ENCODE peak calls at places on chromosome 13, in six cellular contexts. M is uterus; S is CD8-positive, alpha-beta T cell; K is left ventricle myocardium inferior; Z is caudate nucleus; J is RWPE1. C is an unnamed sample.

GRCh38 chr13:43301341-43301969 is 278.1 kb downstream of the DNAJC15 start:
- DNase-seq in S (no peak), M (no peak), J (no peak), K (no peak), Z (no peak), C (no peak)

GRCh38 chr13:76307157-76307556 is 579.0 kb downstream of the KCTD12 start:
- DNase-seq in J (no peak), Z (no peak), K (no peak), M (no peak), S (no peak), C (no peak)

GRCh38 chr13:38417727-38418126 is 68.1 kb downstream of the UFM1 start:
- DNase-seq in J (peak; percentile 44), M (no peak), Z (no peak), S (no peak), K (no peak), C (no peak)

GRCh38 chr13:20997301-20998061 is 63.9 kb downstream of the LATS2 start:
- DNase-seq in M (no peak), S (no peak), J (no peak), K (peak; percentile 53), Z (no peak), C (peak; percentile 62)

GRCh38 chr13:52862358-52863206 is 14.1 kb upstream of the PCDH8 start:
- DNase-seq in M (no peak), Z (no peak), J (peak; percentile 54), K (no peak), S (no peak), C (no peak)

GRCh38 chr13:102847272-102848234 is 1.7 kb downstream of the ERCC5 start:
- DNase-seq in Z (no peak), K (no peak), S (no peak), M (no peak), J (no peak), C (no peak)

GRCh38 chr13:109844396-109844795 is 58.0 kb upstream of the IRS2 start:
- DNase-seq in M (no peak), Z (no peak), J (no peak), K (no peak), S (no peak), C (no peak)

GRCh38 chr13:45773236-45773635 is 71.1 kb downstream of the CBY2 start:
- DNase-seq in K (no peak), J (peak; percentile 82), Z (no peak), S (no peak), M (no peak), C (no peak)

GRCh38 chr13:113968463-113969310 is 5.2 kb downstream of the C13orf46 start:
- DNase-seq in M (no peak), J (no peak), S (no peak), K (peak; percentile 4), Z (no peak), C (no peak)

GRCh38 chr13:113915012-113915763 is 51.3 kb upstream of the GAS6 start:
- DNase-seq in K (no peak), M (peak; percentile 11), J (no peak), S (no peak), Z (no peak), C (peak; percentile 62)

GRCh38 chr13:45229172-45229571 is 28.3 kb upstream of the KCTD4 start:
- DNase-seq in K (no peak), J (no peak), M (no peak), Z (no peak), S (no peak), C (no peak)

GRCh38 chr13:84553252-84553651 is 671.0 kb upstream of the SLITRK1 start:
- DNase-seq in K (no peak), M (no peak), J (peak; percentile 8), Z (no peak), S (no peak), C (no peak)

GRCh38 chr13:51397262-51397933 is 55.4 kb downstream of the INTS6 start:
- DNase-seq in S (no peak), K (no peak), Z (no peak), J (no peak), M (no peak), C (no peak)

GRCh38 chr13:101149735-101150380 is 266.4 kb downstream of the NALCN start:
- DNase-seq in Z (no peak), M (no peak), K (no peak), J (no peak), S (no peak), C (no peak)

GRCh38 chr13:109611912-109612691 is 174.3 kb downstream of the IRS2 start:
- DNase-seq in Z (no peak), M (no peak), K (no peak), S (no peak), J (no peak), C (no peak)

GRCh38 chr13:76745246-76746200 is 140.7 kb downstream of the KCTD12 start:
- DNase-seq in S (no peak), Z (no peak), J (no peak), M (no peak), K (no peak), C (no peak)

GRCh38 chr13:20482818-20483217 is 42.8 kb downstream of the CRYL1 start:
- DNase-seq in K (no peak), S (no peak), Z (no peak), M (no peak), J (no peak), C (no peak)

GRCh38 chr13:51955841-51956603 is 55.2 kb downstream of the ATP7B start:
- DNase-seq in M (no peak), S (no peak), Z (no peak), J (no peak), K (no peak), C (no peak)

GRCh38 chr13:39263033-39263432 is 224.8 kb downstream of the NHLRC3 start:
- DNase-seq in Z (no peak), M (peak; percentile 27), K (no peak), S (no peak), J (peak; percentile 60), C (no peak)

GRCh38 chr13:19862511-19863313 is 737 bp downstream of the ZMYM5 start:
- DNase-seq in K (peak; percentile 28), J (peak; percentile 43), M (peak; percentile 16), S (peak; percentile 19), Z (no peak), C (peak; percentile 74)

GRCh38 chr13:106151056-106151699 is 384.3 kb downstream of the EFNB2 start:
- DNase-seq in K (no peak), S (no peak), Z (no peak), M (no peak), J (peak; percentile 95), C (no peak)

GRCh38 chr13:72728290-72728605 is 525 bp downstream of the BORA start:
- DNase-seq in Z (no peak), S (no peak), K (no peak), J (no peak), M (no peak), C (no peak)

GRCh38 chr13:72726721-72727416 is 560 bp downstream of the MZT1 start:
- DNase-seq in J (peak; percentile 39), K (peak; percentile 42), M (no peak), Z (no peak), S (peak; percentile 28), C (peak; percentile 72)

DNA sequence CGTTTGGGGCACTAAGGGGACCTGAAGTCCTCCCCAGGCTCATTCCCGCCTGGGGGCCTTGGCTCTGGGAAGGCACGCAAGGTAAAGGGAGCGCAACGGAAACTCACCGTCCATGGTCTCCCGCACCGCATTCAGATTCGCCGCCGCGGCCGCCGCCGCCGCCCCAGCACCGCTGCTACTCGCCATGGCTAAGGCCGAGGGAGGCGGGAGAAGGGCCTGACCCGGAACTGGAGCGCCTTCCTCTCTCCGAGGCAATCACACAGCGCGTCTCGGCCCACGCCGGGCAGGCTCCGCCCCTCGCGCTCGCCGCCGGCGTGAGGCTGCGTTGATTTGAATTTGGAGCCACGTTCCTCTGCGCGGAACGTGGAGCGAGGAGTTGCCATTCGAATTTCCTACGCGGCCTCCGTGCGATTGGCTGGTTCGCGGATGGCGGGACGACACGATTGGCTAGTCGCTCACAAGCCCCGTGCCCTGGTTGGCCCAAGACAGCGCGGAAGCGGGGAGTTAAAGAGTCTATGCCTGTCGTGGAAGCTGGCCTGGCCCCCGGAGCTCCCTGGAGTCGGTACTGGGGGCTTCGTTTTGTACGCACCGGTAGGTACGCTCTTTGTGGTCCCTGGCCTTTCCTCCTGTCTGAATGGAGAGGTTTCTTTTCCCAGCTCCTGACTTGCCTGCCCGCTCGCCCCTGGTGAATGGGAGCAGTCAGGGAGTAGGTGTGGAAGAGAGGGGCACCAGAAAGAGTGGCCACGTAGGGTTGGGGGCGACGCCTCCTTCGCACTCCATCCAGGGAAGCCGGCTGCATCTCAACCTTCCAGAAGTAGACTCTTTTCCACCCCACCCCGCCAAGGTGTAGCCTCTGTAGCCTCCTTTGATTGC is at the start of the genes BORA and MZT1:
- DNase-seq in Z (peak; percentile 71), K (peak; percentile 96), J (peak; percentile 97), M (peak; percentile 93), S (peak; percentile 90), C (peak; percentile 98)
- H3K27ac ChIP-seq in Z (no peak within 1 kb of the TSS), K (peak within 1 kb of the TSS; percentile 70), J (peak within 1 kb of the TSS; percentile 81), M (peak within 1 kb of the TSS; percentile 60), S (peak within 1 kb of the TSS; percentile 66), C (peak within 1 kb of the TSS; percentile 80)

GRCh38 chr13:30371649-30372265 is 50.5 kb upstream of the UBE2L5 start:
- DNase-seq in Z (no peak), K (no peak), J (peak; percentile 10), S (peak; percentile 43), M (no peak), C (no peak)
- H3K27ac ChIP-seq in Z (no peak overlapping the region), K (no peak overlapping the region), J (no peak overlapping the region), S (peak overlapping the region; percentile 53), M (no peak overlapping the region), C (no peak overlapping the region)

GRCh38 chr13:97254809-97255208 is 32.7 kb downstream of the MBNL2 start:
- DNase-seq in Z (no peak), S (no peak), J (peak; percentile 85), K (no peak), M (no peak), C (no peak)
- H3K27ac ChIP-seq in Z (no peak overlapping the region), S (no peak overlapping the region), J (no peak overlapping the region), K (peak overlapping the region; percentile 84), M (peak overlapping the region; percentile 63), C (peak overlapping the region; percentile 77)

GRCh38 chr13:24716011-24716410 is 35.8 kb downstream of the ATP12A start:
- DNase-seq in J (no peak), Z (no peak), K (no peak), M (no peak), S (no peak), C (no peak)

GRCh38 chr13:24719139-24719538 is 38.9 kb downstream of the ATP12A start:
- DNase-seq in S (no peak), Z (no peak), M (no peak), K (no peak), J (no peak), C (no peak)

GRCh38 chr13:24717217-24717616 is 37.0 kb downstream of the ATP12A start:
- DNase-seq in K (no peak), Z (no peak), M (no peak), J (no peak), S (no peak), C (no peak)

GRCh38 chr13:24716446-24716845 is 36.2 kb downstream of the ATP12A start:
- DNase-seq in Z (no peak), J (no peak), K (no peak), M (no peak), S (no peak), C (no peak)

DNA sequence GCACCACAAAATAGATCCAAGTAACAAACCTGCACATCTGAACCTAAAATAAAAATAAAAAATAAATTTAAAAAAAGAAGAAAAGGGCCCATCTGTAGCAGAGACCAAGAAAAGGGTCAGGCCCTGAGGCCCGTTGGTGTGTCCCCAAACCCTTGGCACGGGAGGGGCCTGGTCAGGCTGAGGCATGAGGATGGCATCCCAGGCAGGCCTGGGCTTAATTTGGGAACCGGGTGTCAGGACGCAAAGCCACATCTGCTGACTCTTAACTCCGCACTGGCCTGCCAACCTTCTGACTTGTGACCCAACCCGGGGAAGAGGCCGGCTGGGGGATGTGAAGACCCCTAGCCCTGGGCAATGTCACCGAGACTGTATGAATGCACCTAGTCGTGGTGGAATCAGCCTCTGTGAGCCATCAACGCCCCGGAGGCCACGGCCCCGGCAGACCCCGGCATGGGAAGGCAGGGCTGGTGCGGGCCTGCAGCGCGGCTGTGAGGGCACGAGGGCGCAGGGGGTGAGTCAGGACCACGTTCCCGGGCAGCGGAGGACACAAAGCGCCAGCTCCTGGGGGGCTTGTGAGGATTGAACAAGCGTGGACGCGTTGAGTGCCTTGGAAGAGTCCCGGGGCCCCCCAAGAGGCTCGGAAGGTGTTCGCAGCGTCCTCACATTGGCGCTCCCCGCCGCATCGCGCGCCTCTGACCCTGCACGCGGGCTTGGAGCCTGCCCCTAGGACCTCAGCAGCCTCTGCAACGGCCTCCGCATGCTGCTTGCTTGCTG is 38.2 kb downstream of the ATP12A start:
- DNase-seq in K (no peak), J (no peak), M (no peak), S (no peak), Z (no peak), C (no peak)
- H3K27ac ChIP-seq in K (no peak overlapping the region), J (no peak overlapping the region), M (no peak overlapping the region), S (no peak overlapping the region), Z (no peak overlapping the region), C (no peak overlapping the region)

C was measured in coronary artery.